ENCODE peak calls at places on chromosomes 6 and 20, in five cellular contexts. R, H, E, J and L are unnamed samples.

GRCh38 chr6:16723833-16724232 is 37.4 kb downstream of the ATXN1 start:
- DNase-seq in R (no peak), H (peak; percentile 93), E (no peak), J (no peak), L (no peak)

GRCh38 chr6:169251371-169251802 is 2.3 kb downstream of the THBS2 start:
- DNase-seq in R (no peak), H (peak; percentile 11), E (no peak), J (no peak), L (peak; percentile 63)

GRCh38 chr6:108260126-108260808 is 573 bp downstream of the SNX3 start:
- DNase-seq in R (peak; percentile 73), H (peak; percentile 54), E (no peak), J (peak; percentile 21), L (peak; percentile 67)

GRCh38 chr6:41522780-41523548 is 23.2 kb upstream of the FOXP4 start:
- DNase-seq in R (no peak), H (no peak), E (no peak), J (no peak), L (no peak)

GRCh38 chr6:143680157-143680556 is 2.4 kb downstream of the PHACTR2 start:
- DNase-seq in R (no peak), H (peak; percentile 31), E (no peak), J (no peak), L (no peak)

GRCh38 chr6:130969807-130970491 is 93.1 kb downstream of the EPB41L2 start:
- DNase-seq in R (no peak), H (peak; percentile 85), E (peak; percentile 53), J (no peak), L (no peak)

GRCh38 chr20:23497458-23498026 is 6.6 kb downstream of the CST8 start:
- DNase-seq in R (no peak), H (no peak), E (no peak), J (no peak), L (no peak)

GRCh38 chr20:44886276-44886671 is 769 bp downstream of the YWHAB start:
- DNase-seq in R (no peak), H (no peak), E (no peak), J (no peak), L (no peak)

GRCh38 chr20:50642288-50642803 is 49.0 kb downstream of the RIPOR3 start:
- DNase-seq in R (no peak), H (no peak), E (no peak), J (no peak), L (no peak)

GRCh38 chr20:62196286-62196685 is 13.5 kb downstream of the MTG2 start:
- DNase-seq in R (no peak), H (no peak), E (no peak), J (no peak), L (peak; percentile 16)

GRCh38 chr20:7980332-7981046 is 39.1 kb downstream of the TMX4 start:
- DNase-seq in R (no peak), H (peak; percentile 70), E (no peak), J (no peak), L (no peak)

GRCh38 chr6:147508073-147508870 is at the start of gene SAMD5:
- DNase-seq in R (peak; percentile 81), H (peak; percentile 72), E (peak; percentile 62), J (peak; percentile 19), L (peak; percentile 61)

GRCh38 chr6:449486-450419 is 58.2 kb downstream of the IRF4 start:
- DNase-seq in R (no peak), H (no peak), E (no peak), J (no peak), L (peak; percentile 66)

GRCh38 chr6:160000280-160000704 is 31.4 kb downstream of the IGF2R start:
- DNase-seq in R (no peak), H (peak; percentile 35), E (no peak), J (no peak), L (no peak)

GRCh38 chr6:159969204-159969912 is 476 bp downstream of the IGF2R start:
- DNase-seq in R (peak; percentile 75), H (no peak), E (peak; percentile 51), J (no peak), L (peak; percentile 83)

GRCh38 chr6:69096681-69097080 is 461.6 kb downstream of the ADGRB3 start:
- DNase-seq in R (no peak), H (no peak), E (no peak), J (no peak), L (no peak)

GRCh38 chr6:16712931-16713484 is 48.3 kb downstream of the ATXN1 start:
- DNase-seq in R (no peak), H (peak; percentile 91), E (peak; percentile 48), J (no peak), L (peak; percentile 80)

GRCh38 chr6:145071836-145072235 is 663.5 kb downstream of the EPM2A start:
- DNase-seq in R (no peak), H (peak; percentile 60), E (no peak), J (no peak), L (no peak)

GRCh38 chr6:139572001-139572400 is 197.6 kb upstream of the CITED2 start:
- DNase-seq in R (no peak), H (no peak), E (no peak), J (no peak), L (no peak)

GRCh38 chr20:38970302-38970701 is 8.2 kb downstream of the DHX35 start:
- DNase-seq in R (no peak), H (peak; percentile 31), E (no peak), J (no peak), L (no peak)

GRCh38 chr20:61461459-61461858 is 209.4 kb downstream of the CDH4 start:
- DNase-seq in R (no peak), H (no peak), E (no peak), J (no peak), L (no peak)

GRCh38 chr6:85405175-85405852 is 44.6 kb upstream of the NT5E start:
- DNase-seq in R (no peak), H (no peak), E (no peak), J (no peak), L (no peak)

GRCh38 chr6:122789078-122789861 is at the start of gene SMPDL3A:
- DNase-seq in R (peak; percentile 84), H (peak; percentile 96), E (peak; percentile 77), J (peak; percentile 73), L (peak; percentile 87)

GRCh38 chr6:76861403-76861802 is 601.9 kb downstream of the HTR1B start:
- DNase-seq in R (no peak), H (no peak), E (no peak), J (no peak), L (no peak)

GRCh38 chr20:26169506-26169905 is 472.9 kb upstream of the ZNF337 start:
- DNase-seq in R (no peak), H (no peak), E (no peak), J (no peak), L (no peak)

GRCh38 chr20:62696999-62697398 is 11.6 kb upstream of the NTSR1 start:
- DNase-seq in R (no peak), H (no peak), E (no peak), J (no peak), L (no peak)

GRCh38 chr6:117265425-117266266 is at the start of gene VGLL2:
- DNase-seq in R (peak; percentile 79), H (peak; percentile 31), E (peak; percentile 48), J (peak; percentile 44), L (peak; percentile 80)